ENCODE peak calls at places on chromosomes 13 and 19, in five cellular contexts. One of them, this sample, is unnamed.
A peak's percentile ranks its signal among the peaks of the same experiment; 100 is the strongest.

GRCh38 chr13:98822238-98822606 is 69.8 kb upstream of the SLC15A1 start:
- DNase-seq in adrenal gland: no peak
- DNase-seq in neuronal stem cell: no peak
- DNase-seq in SK-N-SH: peak; percentile 39
- DNase-seq in aorta: no peak
- DNase-seq in this sample: no peak

GRCh38 chr19:13037161-13037560 is 41.9 kb downstream of the NFIX start:
- DNase-seq in adrenal gland: no peak
- DNase-seq in SK-N-SH: no peak
- DNase-seq in aorta: peak; percentile 83
- DNase-seq in neuronal stem cell: no peak
- DNase-seq in this sample: peak; percentile 83

GRCh38 chr13:59340581-59340980 is 823.1 kb downstream of the DIAPH3 start:
- DNase-seq in SK-N-SH: no peak
- DNase-seq in adrenal gland: no peak
- DNase-seq in neuronal stem cell: no peak
- DNase-seq in aorta: no peak
- DNase-seq in this sample: no peak

GRCh38 chr13:113764793-113765190 is 5.8 kb downstream of the TMEM255B start:
- DNase-seq in neuronal stem cell: no peak
- DNase-seq in aorta: peak; percentile 71
- DNase-seq in SK-N-SH: no peak
- DNase-seq in adrenal gland: no peak
- DNase-seq in this sample: no peak

GRCh38 chr19:12035220-12036172 is at the start of gene ZNF433:
- DNase-seq in adrenal gland: peak; percentile 94
- DNase-seq in aorta: peak; percentile 98
- DNase-seq in neuronal stem cell: peak; percentile 86
- DNase-seq in SK-N-SH: peak; percentile 97
- DNase-seq in this sample: peak; percentile 99

GRCh38 chr13:105573134-105573533 is 962.3 kb downstream of the EFNB2 start:
- DNase-seq in adrenal gland: no peak
- DNase-seq in aorta: no peak
- DNase-seq in SK-N-SH: no peak
- DNase-seq in neuronal stem cell: no peak
- DNase-seq in this sample: no peak

GRCh38 chr13:108525867-108526266 is 103.5 kb upstream of the MYO16 start:
- DNase-seq in adrenal gland: no peak
- DNase-seq in aorta: no peak
- DNase-seq in SK-N-SH: no peak
- DNase-seq in neuronal stem cell: no peak
- DNase-seq in this sample: no peak

GRCh38 chr13:85659493-85659892 is 139.7 kb downstream of the SLITRK6 start:
- DNase-seq in SK-N-SH: no peak
- DNase-seq in aorta: no peak
- DNase-seq in adrenal gland: no peak
- DNase-seq in neuronal stem cell: no peak
- DNase-seq in this sample: peak; percentile 28

GRCh38 chr19:7869910-7870511 is 4.2 kb downstream of the PRR36 start:
- DNase-seq in SK-N-SH: peak; percentile 71
- DNase-seq in neuronal stem cell: peak; percentile 81
- DNase-seq in aorta: no peak
- DNase-seq in adrenal gland: peak; percentile 85
- DNase-seq in this sample: peak; percentile 85

GRCh38 chr19:7413629-7414028 is 64.9 kb downstream of the ARHGEF18 start:
- DNase-seq in neuronal stem cell: no peak
- DNase-seq in adrenal gland: no peak
- DNase-seq in SK-N-SH: no peak
- DNase-seq in aorta: no peak
- DNase-seq in this sample: no peak

GRCh38 chr13:32142956-32143375 is 111.4 kb downstream of the FRY start:
- DNase-seq in adrenal gland: no peak
- DNase-seq in aorta: no peak
- DNase-seq in neuronal stem cell: no peak
- DNase-seq in SK-N-SH: peak; percentile 18
- DNase-seq in this sample: no peak

GRCh38 chr13:50366488-50367174 is 351.4 kb downstream of the KCNRG start:
- DNase-seq in adrenal gland: no peak
- DNase-seq in SK-N-SH: peak; percentile 32
- DNase-seq in aorta: no peak
- DNase-seq in neuronal stem cell: no peak
- DNase-seq in this sample: no peak

GRCh38 chr13:27559714-27560113 is 60.6 kb downstream of the LNX2 start:
- DNase-seq in adrenal gland: no peak
- DNase-seq in neuronal stem cell: no peak
- DNase-seq in aorta: no peak
- DNase-seq in SK-N-SH: no peak
- DNase-seq in this sample: no peak

GRCh38 chr19:37991841-37992248 is 84.8 kb downstream of the SIPA1L3 start:
- DNase-seq in SK-N-SH: no peak
- DNase-seq in adrenal gland: no peak
- DNase-seq in neuronal stem cell: no peak
- DNase-seq in aorta: no peak
- DNase-seq in this sample: no peak

DNA sequence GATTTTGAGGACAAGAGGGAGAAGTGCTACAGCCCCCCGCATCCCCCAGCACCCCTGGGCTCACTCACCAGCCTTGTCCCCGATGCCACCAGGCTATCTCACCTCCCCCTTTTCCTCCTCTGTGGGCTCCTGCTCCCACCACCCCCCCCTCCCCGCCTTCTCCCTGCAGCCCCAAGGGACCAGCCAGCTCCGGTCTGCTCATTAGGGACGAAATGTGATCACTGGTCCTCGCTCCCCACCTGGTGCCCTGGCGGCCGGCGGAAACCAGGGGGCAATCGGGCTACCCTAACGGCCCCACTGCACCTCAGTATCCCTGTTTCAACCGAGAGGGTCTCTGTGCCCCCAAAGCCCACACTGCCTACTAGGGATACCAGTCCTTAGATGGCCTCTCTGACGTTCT is 2.7 kb downstream of the GPR4 start:
- DNase-seq in adrenal gland: no peak
- DNase-seq in aorta: no peak
- DNase-seq in SK-N-SH: peak; percentile 51
- DNase-seq in neuronal stem cell: no peak
- DNase-seq in this sample: no peak
- H3K27me3 ChIP-seq in adrenal gland: peaks cover 11% of the 10 kb centered on the region
- H3K27me3 ChIP-seq in aorta: no peaks in the 10 kb centered on the region
- H3K27me3 ChIP-seq in SK-N-SH: peaks cover 21% of the 10 kb centered on the region
- H3K27me3 ChIP-seq in neuronal stem cell: peaks cover 72% of the 10 kb centered on the region
- H3K27me3 ChIP-seq in this sample: peaks cover 21% of the 10 kb centered on the region

GRCh38 chr13:111046590-111047141 is 68.4 kb upstream of the ARHGEF7 start:
- DNase-seq in SK-N-SH: no peak
- DNase-seq in neuronal stem cell: no peak
- DNase-seq in adrenal gland: no peak
- DNase-seq in aorta: no peak
- DNase-seq in this sample: no peak
- H3K4me3 ChIP-seq in SK-N-SH: no peak overlapping the region
- H3K4me3 ChIP-seq in neuronal stem cell: no peak overlapping the region
- H3K4me3 ChIP-seq in adrenal gland: no peak overlapping the region
- H3K4me3 ChIP-seq in aorta: no peak overlapping the region
- H3K4me3 ChIP-seq in this sample: no peak overlapping the region

GRCh38 chr19:41863209-41863931 is 3.3 kb downstream of the RPS19 start:
- DNase-seq in adrenal gland: no peak
- DNase-seq in aorta: no peak
- DNase-seq in SK-N-SH: no peak
- DNase-seq in neuronal stem cell: no peak
- DNase-seq in this sample: no peak
- H3K36me3 ChIP-seq in adrenal gland: no peaks in the 10 kb centered on the region
- H3K36me3 ChIP-seq in aorta: no peaks in the 10 kb centered on the region
- H3K36me3 ChIP-seq in SK-N-SH: peaks cover 77% of the 10 kb centered on the region
- H3K36me3 ChIP-seq in neuronal stem cell: peaks cover 74% of the 10 kb centered on the region
- H3K36me3 ChIP-seq in this sample: peaks cover 81% of the 10 kb centered on the region

GRCh38 chr13:30113531-30113930 is 193.8 kb downstream of the KATNAL1 start:
- DNase-seq in neuronal stem cell: no peak
- DNase-seq in adrenal gland: no peak
- DNase-seq in SK-N-SH: no peak
- DNase-seq in aorta: no peak
- DNase-seq in this sample: no peak
- H3K27me3 ChIP-seq in neuronal stem cell: peaks cover 10% of the 10 kb centered on the region
- H3K27me3 ChIP-seq in adrenal gland: no peaks in the 10 kb centered on the region
- H3K27me3 ChIP-seq in SK-N-SH: no peaks in the 10 kb centered on the region
- H3K27me3 ChIP-seq in aorta: no peaks in the 10 kb centered on the region
- H3K27me3 ChIP-seq in this sample: no peaks in the 10 kb centered on the region

GRCh38 chr13:101242720-101243119 is 173.6 kb downstream of the NALCN start:
- DNase-seq in adrenal gland: no peak
- DNase-seq in aorta: no peak
- DNase-seq in neuronal stem cell: no peak
- DNase-seq in SK-N-SH: no peak
- DNase-seq in this sample: no peak
- H3K4me3 ChIP-seq in adrenal gland: no peak overlapping the region
- H3K4me3 ChIP-seq in aorta: no peak overlapping the region
- H3K4me3 ChIP-seq in neuronal stem cell: no peak overlapping the region
- H3K4me3 ChIP-seq in SK-N-SH: no peak overlapping the region
- H3K4me3 ChIP-seq in this sample: no peak overlapping the region

GRCh38 chr19:5621311-5621944 is 1.1 kb downstream of the SAFB2 start:
- DNase-seq in aorta: no peak
- DNase-seq in adrenal gland: peak; percentile 35
- DNase-seq in neuronal stem cell: no peak
- DNase-seq in SK-N-SH: no peak
- DNase-seq in this sample: no peak
- H3K36me3 ChIP-seq in aorta: no peaks in the 10 kb centered on the region
- H3K36me3 ChIP-seq in adrenal gland: no peaks in the 10 kb centered on the region
- H3K36me3 ChIP-seq in neuronal stem cell: peaks cover 69% of the 10 kb centered on the region
- H3K36me3 ChIP-seq in SK-N-SH: peaks cover 42% of the 10 kb centered on the region
- H3K36me3 ChIP-seq in this sample: peaks cover 47% of the 10 kb centered on the region

DNA sequence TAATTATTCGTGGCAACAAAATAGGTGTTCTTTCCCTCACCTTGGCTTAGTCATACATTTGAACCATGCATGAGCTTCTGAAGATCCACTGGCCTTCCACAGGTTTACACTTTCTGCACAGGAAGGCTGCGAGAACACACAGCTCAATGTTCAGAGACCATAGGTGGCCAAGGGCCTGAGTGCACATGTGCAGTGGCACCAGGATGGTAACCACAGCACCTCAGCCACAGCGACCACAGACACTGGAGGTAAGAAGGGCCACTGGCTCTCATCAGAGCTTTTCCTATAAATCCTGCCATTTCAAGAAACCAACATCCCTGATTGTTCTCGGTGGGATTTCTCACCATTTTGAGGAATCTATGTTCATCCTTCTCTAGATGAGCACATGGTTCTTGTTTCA is 1.6 kb downstream of the DCLK1 start:
- DNase-seq in SK-N-SH: no peak
- DNase-seq in neuronal stem cell: no peak
- DNase-seq in aorta: no peak
- DNase-seq in adrenal gland: no peak
- DNase-seq in this sample: no peak
- H3K27me3 ChIP-seq in SK-N-SH: no peaks in the 10 kb centered on the region
- H3K27me3 ChIP-seq in neuronal stem cell: peaks cover 29% of the 10 kb centered on the region
- H3K27me3 ChIP-seq in aorta: no peaks in the 10 kb centered on the region
- H3K27me3 ChIP-seq in adrenal gland: peaks cover 11% of the 10 kb centered on the region
- H3K27me3 ChIP-seq in this sample: no peaks in the 10 kb centered on the region